ENCODE peak calls at places on chromosomes 4 and X, in eight cellular contexts. S is DMS 273 treated with DMSO at 0.1 percent for 48 hours, J is NB4, R is hypothalamus, D is nephron progenitor cell, H is amniotic stem cell, M is left ventricle myocardium inferior, O is HEK293T. V is an unnamed sample.

GRCh38 chrX:130895299-130895698 is 7.7 kb downstream of the ENOX2 start:
- DNase-seq in J (no peak), R (no peak), O (no peak), M (no peak), H (no peak), D (no peak), S (no peak), V (no peak)

GRCh38 chr4:55397024-55397520 is 1.3 kb downstream of the TMEM165 start:
- DNase-seq in M (no peak), J (peak), O (no peak), S (no peak), H (no peak), R (peak), D (peak), V (no peak)

GRCh38 chr4:123418486-123418931 is 21.9 kb downstream of the SPRY1 start:
- DNase-seq in J (peak), S (no peak), O (no peak), M (no peak), R (peak), D (no peak), H (peak), V (no peak)

GRCh38 chrX:10064736-10065135 is 92.0 kb upstream of the CLCN4 start:
- DNase-seq in D (no peak), M (no peak), J (no peak), H (no peak), R (no peak), O (no peak), S (no peak), V (no peak)

GRCh38 chr4:26780524-26780923 is 80.1 kb upstream of the STIM2 start:
- DNase-seq in D (no peak), M (no peak), S (no peak), O (no peak), J (peak), H (no peak), R (no peak), V (no peak)

GRCh38 chr4:83334425-83335241 is at the start of gene HPSE:
- DNase-seq in S (peak), R (peak), M (peak), J (peak), O (peak), D (peak), H (peak), V (peak)

GRCh38 chr4:27916432-27917184 is 1056.0 kb downstream of the STIM2 start:
- DNase-seq in D (no peak), S (no peak), R (no peak), H (no peak), M (no peak), J (no peak), O (no peak), V (no peak)

GRCh38 chrX:65821721-65822496 is 154.5 kb downstream of the MSN start:
- DNase-seq in D (no peak), R (peak), S (no peak), O (no peak), J (no peak), H (no peak), M (peak), V (no peak)

GRCh38 chr4:15198070-15198727 is 195.9 kb downstream of the CPEB2 start:
- DNase-seq in O (no peak), D (no peak), R (no peak), S (no peak), H (no peak), J (no peak), M (peak), V (no peak)

GRCh38 chr4:121307441-121308327 is 73.1 kb downstream of the QRFPR start:
- DNase-seq in D (peak), M (no peak), O (peak), H (no peak), S (no peak), R (no peak), J (peak), V (no peak)

GRCh38 chr4:75037253-75037652 is 104.3 kb downstream of the PARM1 start:
- DNase-seq in R (no peak), M (no peak), J (no peak), S (no peak), D (no peak), O (no peak), H (no peak), V (no peak)

GRCh38 chrX:68997461-68997860 is 167.8 kb downstream of the PJA1 start:
- DNase-seq in S (no peak), H (no peak), J (no peak), D (no peak), R (no peak), O (no peak), M (no peak), V (peak)

GRCh38 chr4:85474818-85475630 is at the start of gene ARHGAP24:
- DNase-seq in M (peak), D (peak), J (peak), O (peak), R (peak), H (peak), S (peak), V (peak)

GRCh38 chr4:4254179-4254578 is 6.2 kb upstream of the TMEM128 start:
- DNase-seq in D (no peak), S (no peak), O (no peak), H (no peak), R (no peak), J (no peak), M (no peak), V (no peak)

GRCh38 chrX:15128838-15129237 is 141.0 kb downstream of the ASB9 start:
- DNase-seq in O (no peak), R (no peak), D (no peak), J (no peak), H (no peak), M (no peak), S (no peak), V (no peak)